ENCODE peak calls at places on chromosomes 12 and 14, in nine cellular contexts. M is Peyer's patch, X is tibial artery, O is psoas muscle, K is endothelial cell, U is heart right ventricle, J is mesothelial cell of epicardium, Z is Calu3, E is A549. W is an unnamed sample.

GRCh38 chr12:3154006-3154405 is 76.8 kb downstream of the TSPAN9 start:
- DNase-seq in K (no peak), E (no peak), U (no peak), O (no peak), Z (no peak), X (no peak), M (no peak), J (no peak), W (no peak)

GRCh38 chr12:704516-705242 is 41.4 kb upstream of the NINJ2 start:
- DNase-seq in K (no peak), Z (no peak), U (no peak), J (no peak), O (no peak), E (no peak), M (no peak), X (no peak), W (no peak)

GRCh38 chr14:57464013-57464730 is 29.5 kb downstream of the CCDC198 start:
- DNase-seq in J (no peak), Z (no peak), E (no peak), U (no peak), K (no peak), M (no peak), X (no peak), O (no peak), W (no peak)

GRCh38 chr12:21797539-21797938 is 23.0 kb upstream of the KCNJ8 start:
- DNase-seq in M (no peak), O (no peak), K (no peak), J (no peak), U (no peak), E (no peak), Z (no peak), X (no peak), W (no peak)

GRCh38 chr12:129489277-129489676 is 414.5 kb downstream of the TMEM132D start:
- DNase-seq in X (no peak), M (no peak), Z (no peak), U (no peak), E (no peak), K (no peak), J (no peak), O (no peak), W (no peak)

GRCh38 chr12:12081836-12082497 is 11.2 kb downstream of the BCL2L14 start:
- DNase-seq in E (peak), O (no peak), M (no peak), X (no peak), U (no peak), J (no peak), K (peak), Z (peak), W (no peak)

GRCh38 chr14:75742867-75743266 is 81.8 kb downstream of the TTLL5 start:
- DNase-seq in X (no peak), O (no peak), K (no peak), M (no peak), U (no peak), Z (no peak), E (no peak), J (no peak), W (no peak)

GRCh38 chr12:70929029-70929428 is 8.5 kb upstream of the PTPRR start:
- DNase-seq in K (no peak), J (no peak), U (no peak), M (no peak), Z (no peak), E (no peak), O (no peak), X (no peak), W (no peak)

GRCh38 chr12:25756974-25757665 is 201.4 kb upstream of the RASSF8 start:
- DNase-seq in K (no peak), M (no peak), E (no peak), X (no peak), J (no peak), Z (no peak), O (no peak), U (no peak), W (no peak)

GRCh38 chr14:38255673-38256357 is at the start of gene CLEC14A:
- DNase-seq in Z (no peak), K (peak), J (peak), O (peak), M (no peak), X (peak), U (peak), E (no peak), W (peak)

GRCh38 chr12:92312463-92312970 is 166.9 kb upstream of the BTG1 start:
- DNase-seq in J (no peak), K (no peak), X (no peak), U (no peak), Z (no peak), O (no peak), M (no peak), E (no peak), W (no peak)

GRCh38 chr14:34676516-34677211 is 37.7 kb downstream of the CFL2 start:
- DNase-seq in K (no peak), O (no peak), E (no peak), X (no peak), Z (no peak), U (no peak), J (no peak), M (no peak), W (no peak)

GRCh38 chr14:100159107-100159864 is at the start of gene DEGS2:
- DNase-seq in E (peak), X (no peak), K (no peak), J (peak), U (no peak), Z (peak), O (no peak), M (peak), W (no peak)

GRCh38 chr14:52267501-52268190 is at the start of gene PTGDR:
- DNase-seq in J (no peak), M (no peak), X (peak), E (no peak), K (peak), U (peak), O (peak), Z (no peak), W (peak)

GRCh38 chr12:81627336-81628189 is 131.6 kb downstream of the PPFIA2 start:
- DNase-seq in Z (peak), J (no peak), K (peak), X (no peak), E (peak), M (no peak), O (no peak), U (no peak), W (no peak)

GRCh38 chr12:25436206-25436912 is 116.7 kb downstream of the LMNTD1 start:
- DNase-seq in M (no peak), O (no peak), J (no peak), E (peak), Z (peak), X (no peak), K (peak), U (no peak), W (peak)

GRCh38 chr12:12172106-12172511 is 94.7 kb downstream of the LRP6 start:
- DNase-seq in K (no peak), X (no peak), U (no peak), E (no peak), O (no peak), M (no peak), J (no peak), Z (peak), W (no peak)

GRCh38 chr12:23083267-23083666 is 458.3 kb downstream of the ETNK1 start:
- DNase-seq in X (no peak), E (no peak), Z (peak), U (no peak), M (no peak), J (no peak), K (no peak), O (no peak), W (no peak)

GRCh38 chr14:29906256-29906885 is 21.3 kb downstream of the PRKD1 start:
- DNase-seq in O (no peak), J (no peak), M (no peak), Z (peak), E (no peak), X (no peak), K (no peak), U (no peak), W (no peak)

GRCh38 chr12:121786441-121786825 is 7.1 kb downstream of the RHOF start:
- DNase-seq in O (peak), U (no peak), E (peak), J (no peak), X (no peak), K (no peak), Z (peak), M (no peak), W (no peak)

GRCh38 chr12:2759733-2760132 is 35.0 kb upstream of the FKBP4 start:
- DNase-seq in K (no peak), J (no peak), U (no peak), O (no peak), M (no peak), X (no peak), E (no peak), Z (no peak), W (no peak)

GRCh38 chr12:44694027-44694426 is 182.1 kb downstream of the NELL2 start:
- DNase-seq in M (no peak), Z (no peak), E (no peak), J (no peak), O (no peak), K (no peak), U (no peak), X (no peak), W (no peak)

GRCh38 chr12:95942532-95943230 is at the start of gene CCDC38:
- DNase-seq in O (peak), E (peak), U (peak), M (peak), X (peak), K (peak), Z (peak), J (peak), W (peak)

GRCh38 chr12:101793401-101793800 is 37.4 kb downstream of the GNPTAB start:
- DNase-seq in Z (no peak), E (no peak), K (no peak), U (no peak), X (no peak), O (no peak), M (no peak), J (no peak), W (no peak)

GRCh38 chr12:124368421-124369032 is 73.6 kb downstream of the RFLNA start:
- DNase-seq in O (no peak), X (no peak), Z (no peak), U (no peak), E (no peak), K (no peak), J (no peak), M (no peak), W (no peak)

GRCh38 chr14:35140718-35141581 is 18.6 kb downstream of the PRORP start:
- DNase-seq in U (no peak), M (no peak), O (no peak), X (no peak), J (no peak), E (no peak), K (no peak), Z (no peak), W (no peak)

GRCh38 chr12:52013626-52014310 is 7.0 kb downstream of the TAMALIN start:
- DNase-seq in M (no peak), X (no peak), K (no peak), E (no peak), O (no peak), U (no peak), Z (no peak), J (no peak), W (no peak)

GRCh38 chr12:132286912-132287311 is 42.5 kb downstream of the GALNT9 start:
- DNase-seq in J (no peak), K (no peak), U (peak), O (peak), X (no peak), E (peak), Z (peak), M (no peak), W (no peak)

GRCh38 chr12:123519151-123520001 is 14.1 kb downstream of the RILPL1 start:
- DNase-seq in E (peak), J (peak), K (no peak), Z (peak), O (peak), X (peak), U (peak), M (no peak), W (no peak)

GRCh38 chr12:102197789-102198188 is at the start of gene PMCH:
- DNase-seq in X (no peak), E (no peak), U (no peak), J (no peak), M (no peak), Z (no peak), O (no peak), K (no peak), W (no peak)

GRCh38 chr14:100443643-100444042 is 120.5 kb downstream of the SLC25A47 start:
- DNase-seq in M (no peak), K (no peak), E (no peak), U (no peak), Z (no peak), O (no peak), J (no peak), X (no peak), W (no peak)

GRCh38 chr12:19239616-19240234 is 110.2 kb downstream of the PLEKHA5 start:
- DNase-seq in U (no peak), E (no peak), M (no peak), O (no peak), K (no peak), X (no peak), J (no peak), Z (no peak), W (no peak)

GRCh38 chr12:56204275-56204674 is 15.0 kb upstream of the SMARCC2 start:
- DNase-seq in M (no peak), J (no peak), E (no peak), U (no peak), X (no peak), Z (no peak), K (no peak), O (no peak), W (no peak)

GRCh38 chr12:95208678-95209077 is 8.6 kb downstream of the FGD6 start:
- DNase-seq in O (no peak), K (no peak), X (no peak), M (no peak), E (no peak), U (no peak), J (no peak), Z (no peak), W (no peak)

GRCh38 chr12:91616401-91616800 is 433.8 kb upstream of the DCN start:
- DNase-seq in K (no peak), U (no peak), O (no peak), M (no peak), E (no peak), J (no peak), Z (no peak), X (no peak), W (no peak)

GRCh38 chr14:24473211-24473610 is 30.6 kb upstream of the SDR39U1 start:
- DNase-seq in E (no peak), K (no peak), O (no peak), M (no peak), J (no peak), X (no peak), U (no peak), Z (no peak), W (no peak)
- TF ChIP-seq CTCF in E (no peak), K (no peak), O (no peak), M (no peak), J (no peak), X (no peak), U (no peak), Z (no peak), W (no peak)

GRCh38 chr14:23568021-23568599 is 519 bp upstream of the AP1G2 start:
- DNase-seq in K (no peak), U (no peak), Z (no peak), J (no peak), X (no peak), O (no peak), E (no peak), M (no peak), W (no peak)

GRCh38 chr14:23565626-23566025 is 2.0 kb downstream of the AP1G2 start:
- DNase-seq in O (no peak), J (no peak), Z (no peak), U (no peak), E (no peak), M (no peak), K (no peak), X (no peak), W (no peak)

GRCh38 chr14:23567186-23568020 is at the start of gene AP1G2:
- DNase-seq in O (peak), U (peak), K (peak), J (peak), Z (peak), M (peak), X (peak), E (peak), W (peak)

GRCh38 chr14:23566112-23566781 is 1.3 kb downstream of the AP1G2 start:
- DNase-seq in E (no peak), Z (no peak), J (no peak), M (no peak), U (no peak), K (no peak), O (no peak), X (no peak), W (no peak)

GRCh38 chr14:23566782-23567185 is 807 bp downstream of the AP1G2 start:
- DNase-seq in U (no peak), E (no peak), Z (peak), O (no peak), K (no peak), J (no peak), M (no peak), X (no peak), W (no peak)
- TF ChIP-seq CTCF in U (no peak), E (peak), Z (no peak), O (no peak), K (no peak), J (no peak), M (no peak), X (no peak), W (peak)

DNA sequence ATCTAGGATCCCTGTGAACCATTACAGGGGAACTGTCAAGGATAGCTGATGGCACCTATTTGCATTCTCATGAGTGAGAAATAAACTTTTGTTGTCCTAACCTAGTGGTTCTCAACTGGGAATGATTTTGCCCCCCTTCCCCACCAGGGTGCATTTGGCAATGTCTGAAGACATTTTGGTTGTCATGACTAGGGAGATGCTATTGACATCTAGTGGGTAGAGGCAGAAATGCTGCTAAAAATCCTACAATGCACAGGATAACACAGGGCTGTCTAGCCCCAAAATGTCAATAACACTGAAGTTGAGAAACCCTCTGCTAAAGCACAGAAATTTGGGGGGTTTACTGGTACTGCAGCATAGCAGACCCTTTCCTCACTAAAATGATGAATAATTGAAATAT is 140.9 kb upstream of the SRRM4 start:
- DNase-seq in E (no peak), X (no peak), J (no peak), O (no peak), K (no peak), U (no peak), M (no peak), Z (no peak), W (no peak)
- TF ChIP-seq CTCF in E (no peak), X (no peak), J (no peak), O (no peak), K (no peak), U (no peak), M (no peak), Z (no peak), W (peak)

GRCh38 chr14:22492601-22493000 is 96.4 kb downstream of the DAD1 start:
- DNase-seq in M (peak), Z (no peak), J (no peak), E (no peak), K (no peak), U (no peak), O (no peak), X (no peak), W (no peak)

GRCh38 chr14:22493753-22494152 is 95.3 kb downstream of the DAD1 start:
- DNase-seq in X (no peak), K (no peak), M (no peak), J (no peak), O (no peak), E (no peak), U (no peak), Z (no peak), W (no peak)

GRCh38 chr14:22497144-22497423 is 91.9 kb downstream of the DAD1 start:
- DNase-seq in J (no peak), K (no peak), E (no peak), X (no peak), Z (no peak), U (no peak), M (no peak), O (no peak), W (no peak)

GRCh38 chr14:22493143-22493542 is 95.9 kb downstream of the DAD1 start:
- DNase-seq in O (no peak), X (no peak), U (no peak), M (no peak), J (no peak), Z (no peak), E (no peak), K (no peak), W (no peak)

GRCh38 chr14:22494486-22495135 is 94.4 kb downstream of the DAD1 start:
- DNase-seq in U (no peak), O (no peak), M (no peak), E (no peak), X (no peak), J (no peak), Z (no peak), K (no peak), W (no peak)
- TF ChIP-seq CTCF in U (no peak), O (no peak), M (no peak), E (no peak), X (no peak), J (no peak), Z (no peak), K (no peak), W (no peak)

GRCh38 chr12:49297695-49298060 is 2.7 kb downstream of the PRPH start:
- DNase-seq in M (no peak), Z (no peak), K (no peak), X (no peak), J (no peak), E (no peak), U (no peak), O (no peak), W (no peak)

GRCh38 chr12:49296836-49297694 is 2.1 kb downstream of the PRPH start:
- DNase-seq in U (no peak), O (no peak), E (peak), X (no peak), K (no peak), M (no peak), Z (peak), J (no peak), W (no peak)

GRCh38 chr12:49296034-49296835 is 1.3 kb downstream of the PRPH start:
- DNase-seq in M (peak), J (peak), O (peak), Z (peak), U (peak), X (no peak), E (peak), K (peak), W (peak)

GRCh38 chr12:49295087-49296001 is at the start of gene PRPH:
- DNase-seq in M (no peak), Z (no peak), U (peak), E (no peak), X (no peak), J (peak), O (no peak), K (no peak), W (no peak)

DNA sequence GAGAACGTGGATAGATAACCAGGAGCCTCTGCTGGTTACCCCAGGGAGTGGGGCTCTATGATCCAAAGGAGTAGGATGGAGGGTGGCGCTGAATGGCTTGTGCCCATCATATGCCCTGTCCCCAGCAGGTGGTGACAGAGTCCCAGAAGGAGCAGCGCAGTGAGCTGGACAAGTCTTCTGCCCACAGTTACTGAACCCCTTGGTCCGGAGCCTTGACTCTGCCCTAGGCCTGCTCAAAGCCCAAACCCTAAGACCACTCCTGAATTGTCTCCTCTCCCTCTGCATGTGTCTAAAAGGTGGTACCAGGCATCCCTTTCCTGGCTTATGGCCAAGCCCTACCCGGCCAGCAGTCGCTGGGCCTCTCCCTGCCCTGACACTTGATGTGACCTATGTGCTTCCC is 3.2 kb downstream of the PRPH start:
- DNase-seq in K (no peak), O (no peak), X (no peak), Z (peak), E (no peak), M (no peak), J (no peak), U (no peak), W (no peak)
- TF ChIP-seq CTCF in K (no peak), O (no peak), X (no peak), Z (no peak), E (peak), M (no peak), J (no peak), U (no peak), W (no peak)

GRCh38 chr12:14776236-14776959 is 26.9 kb downstream of the WBP11 start:
- DNase-seq in E (no peak), J (no peak), M (no peak), Z (no peak), U (no peak), X (no peak), K (no peak), O (no peak), W (no peak)

GRCh38 chr12:14774074-14774943 is 29.0 kb downstream of the WBP11 start:
- DNase-seq in O (peak), Z (peak), K (peak), X (peak), J (peak), U (peak), E (peak), M (peak), W (peak)

GRCh38 chr12:14773685-14774073 is 29.6 kb downstream of the WBP11 start:
- DNase-seq in X (no peak), E (peak), U (no peak), O (peak), K (peak), J (peak), Z (no peak), M (peak), W (peak)

GRCh38 chr12:14775652-14776020 is 27.6 kb downstream of the WBP11 start:
- DNase-seq in U (no peak), O (no peak), K (no peak), Z (no peak), M (no peak), J (no peak), X (no peak), E (no peak), W (no peak)

GRCh38 chr12:14774944-14775651 is 28.2 kb downstream of the WBP11 start:
- DNase-seq in K (peak), U (peak), Z (peak), O (peak), E (peak), X (peak), J (peak), M (peak), W (no peak)
- TF ChIP-seq CTCF in K (no peak), U (no peak), Z (no peak), O (no peak), E (no peak), X (no peak), J (no peak), M (no peak), W (peak)

GRCh38 chr14:103136388-103137271 is 13.4 kb downstream of the TNFAIP2 start:
- DNase-seq in Z (no peak), M (no peak), X (no peak), K (no peak), J (no peak), E (no peak), O (peak), U (no peak), W (no peak)
- TF ChIP-seq CTCF in Z (no peak), M (no peak), X (no peak), K (no peak), J (no peak), E (no peak), O (no peak), U (no peak), W (no peak)

GRCh38 chr14:54893151-54893760 is 9.4 kb downstream of the GCH1 start:
- DNase-seq in K (peak), M (peak), U (no peak), X (no peak), E (peak), O (no peak), J (no peak), Z (peak), W (no peak)
- TF ChIP-seq CTCF in K (peak), M (peak), U (peak), X (peak), E (peak), O (peak), J (peak), Z (peak), W (peak)

W was measured in neural crest cell.